ENCODE peak calls at places on chromosomes 2 and 18, in five cellular contexts. F, Q, K, M and O are unnamed samples.

GRCh38 chr2:149330127-149331022 is at the start of gene LYPD6:
- DNase-seq in F (peak), Q (peak), K (peak), M (peak), O (no peak)

GRCh38 chr2:26471766-26472706 is 5.9 kb downstream of the OTOF start:
- DNase-seq in F (peak), Q (no peak), K (no peak), M (no peak), O (peak)

GRCh38 chr18:46152436-46152807 is 48.2 kb downstream of the HAUS1 start:
- DNase-seq in F (no peak), Q (peak), K (no peak), M (no peak), O (no peak)

GRCh38 chr2:118969734-118970395 is 27.9 kb downstream of the MARCO start:
- DNase-seq in F (no peak), Q (no peak), K (no peak), M (no peak), O (no peak)

GRCh38 chr2:189751080-189751658 is 11.4 kb downstream of the OSGEPL1 start:
- DNase-seq in F (peak), Q (peak), K (peak), M (peak), O (peak)

GRCh38 chr2:101546376-101547058 is 71.6 kb upstream of the RFX8 start:
- DNase-seq in F (no peak), Q (peak), K (no peak), M (no peak), O (no peak)

GRCh38 chr2:185050804-185051203 is 452.5 kb downstream of the ZNF804A start:
- DNase-seq in F (no peak), Q (no peak), K (no peak), M (no peak), O (no peak)

GRCh38 chr2:20232837-20233207 is 7.9 kb upstream of the SDC1 start:
- DNase-seq in F (no peak), Q (no peak), K (no peak), M (peak), O (no peak)

GRCh38 chr2:237864940-237865622 is 5.7 kb downstream of the RAMP1 start:
- DNase-seq in F (no peak), Q (peak), K (no peak), M (peak), O (no peak)

GRCh38 chr2:60947056-60947455 is 65.7 kb downstream of the REL start:
- DNase-seq in F (no peak), Q (no peak), K (no peak), M (no peak), O (no peak)

GRCh38 chr2:39851691-39852110 is 72.6 kb upstream of the THUMPD2 start:
- DNase-seq in F (no peak), Q (peak), K (no peak), M (no peak), O (no peak)

GRCh38 chr2:199659207-199659606 is 191.8 kb downstream of the FTCDNL1 start:
- DNase-seq in F (no peak), Q (peak), K (no peak), M (peak), O (peak)

GRCh38 chr2:33104052-33104623 is 157.4 kb downstream of the LTBP1 start:
- DNase-seq in F (no peak), Q (peak), K (no peak), M (no peak), O (no peak)

GRCh38 chr2:9249036-9249800 is 42.6 kb downstream of the ASAP2 start:
- DNase-seq in F (no peak), Q (peak), K (no peak), M (no peak), O (no peak)

GRCh38 chr18:76494541-76495403 is at the start of gene ZNF516:
- DNase-seq in F (peak), Q (peak), K (peak), M (no peak), O (no peak)

GRCh38 chr2:136008205-136008865 is 22.9 kb upstream of the DARS1 start:
- DNase-seq in F (no peak), Q (no peak), K (no peak), M (no peak), O (no peak)

GRCh38 chr2:78417355-78417754 is 608.1 kb upstream of the REG3G start:
- DNase-seq in F (no peak), Q (no peak), K (peak), M (no peak), O (no peak)

GRCh38 chr2:73983322-73984202 is 1.1 kb upstream of the TET3 start:
- DNase-seq in F (peak), Q (no peak), K (peak), M (peak), O (no peak)

GRCh38 chr2:120863661-120864320 is 128.1 kb downstream of the GLI2 start:
- DNase-seq in F (peak), Q (peak), K (no peak), M (no peak), O (peak)

GRCh38 chr18:2087877-2088673 is 483.2 kb downstream of the METTL4 start:
- DNase-seq in F (no peak), Q (no peak), K (no peak), M (no peak), O (no peak)

GRCh38 chr2:213202006-213202405 is 50.6 kb upstream of the IKZF2 start:
- DNase-seq in F (no peak), Q (no peak), K (no peak), M (no peak), O (no peak)

GRCh38 chr18:2494921-2495320 is 76.4 kb downstream of the METTL4 start:
- DNase-seq in F (no peak), Q (peak), K (no peak), M (no peak), O (no peak)

GRCh38 chr18:51235011-51235789 is 37.7 kb upstream of the MEX3C start:
- DNase-seq in F (peak), Q (no peak), K (no peak), M (no peak), O (no peak)

GRCh38 chr2:39469807-39470206 is 32.7 kb upstream of the MAP4K3 start:
- DNase-seq in F (no peak), Q (peak), K (peak), M (no peak), O (no peak)

GRCh38 chr2:9538000-9538507 is 17.6 kb downstream of the ADAM17 start:
- DNase-seq in F (peak), Q (peak), K (no peak), M (no peak), O (no peak)

GRCh38 chr2:236813806-236814205 is 244.2 kb downstream of the ACKR3 start:
- DNase-seq in F (no peak), Q (no peak), K (no peak), M (no peak), O (no peak)

GRCh38 chr2:111975819-111976218 is 77.4 kb downstream of the MERTK start:
- DNase-seq in F (no peak), Q (no peak), K (no peak), M (no peak), O (no peak)

GRCh38 chr2:235105821-235106359 is 154.1 kb downstream of the SH3BP4 start:
- DNase-seq in F (no peak), Q (no peak), K (peak), M (no peak), O (no peak)

GRCh38 chr18:32754508-32755263 is 18.1 kb downstream of the KLHL14 start:
- DNase-seq in F (no peak), Q (no peak), K (no peak), M (no peak), O (no peak)

GRCh38 chr2:45851576-45852304 is 200.3 kb downstream of the PRKCE start:
- DNase-seq in F (peak), Q (peak), K (no peak), M (no peak), O (no peak)

GRCh38 chr2:235843591-235844395 is 324.4 kb downstream of the GBX2 start:
- DNase-seq in F (no peak), Q (no peak), K (no peak), M (no peak), O (no peak)

GRCh38 chr2:122174061-122174460 is 418.6 kb downstream of the TSN start:
- DNase-seq in F (no peak), Q (no peak), K (no peak), M (no peak), O (no peak)

GRCh38 chr2:232292395-232293154 is 86.0 kb upstream of the ALPP start:
- DNase-seq in F (peak), Q (peak), K (peak), M (peak), O (peak)

GRCh38 chr2:69089244-69089643 is 76.3 kb downstream of the ANTXR1 start:
- DNase-seq in F (no peak), Q (peak), K (no peak), M (no peak), O (no peak)

GRCh38 chr2:68870215-68870614 is 982 bp downstream of the BMP10 start:
- DNase-seq in F (no peak), Q (peak), K (no peak), M (no peak), O (no peak)

GRCh38 chr2:241577413-241578122 is 19.0 kb downstream of the BOK start:
- DNase-seq in F (no peak), Q (peak), K (no peak), M (no peak), O (no peak)

GRCh38 chr2:12679550-12680072 is 37.1 kb upstream of the TRIB2 start:
- DNase-seq in F (no peak), Q (no peak), K (no peak), M (no peak), O (no peak)
- TF ChIP-seq MAFK in F (no peak), Q (no peak), K (no peak), M (no peak), O (no peak)

GRCh38 chr2:129248183-129248582 is 731.3 kb upstream of the RAB6C start:
- DNase-seq in F (no peak), Q (no peak), K (no peak), M (no peak), O (no peak)
- TF ChIP-seq MAFK in F (no peak), Q (no peak), K (no peak), M (no peak), O (no peak)

GRCh38 chr2:217625475-217626245 is 377.1 kb downstream of the TNS1 start:
- DNase-seq in F (no peak), Q (peak), K (no peak), M (no peak), O (no peak)

GRCh38 chr2:217623513-217623912 is 379.3 kb downstream of the TNS1 start:
- DNase-seq in F (no peak), Q (no peak), K (no peak), M (no peak), O (no peak)

GRCh38 chr2:217621391-217621801 is 381.4 kb downstream of the TNS1 start:
- DNase-seq in F (no peak), Q (peak), K (no peak), M (no peak), O (no peak)

GRCh38 chr2:217622664-217623063 is 380.1 kb downstream of the TNS1 start:
- DNase-seq in F (no peak), Q (peak), K (no peak), M (no peak), O (no peak)

GRCh38 chr2:217622205-217622621 is 380.6 kb downstream of the TNS1 start:
- DNase-seq in F (no peak), Q (peak), K (peak), M (no peak), O (no peak)
- TF ChIP-seq MAFK in F (no peak), Q (no peak), K (no peak), M (no peak), O (no peak)

DNA sequence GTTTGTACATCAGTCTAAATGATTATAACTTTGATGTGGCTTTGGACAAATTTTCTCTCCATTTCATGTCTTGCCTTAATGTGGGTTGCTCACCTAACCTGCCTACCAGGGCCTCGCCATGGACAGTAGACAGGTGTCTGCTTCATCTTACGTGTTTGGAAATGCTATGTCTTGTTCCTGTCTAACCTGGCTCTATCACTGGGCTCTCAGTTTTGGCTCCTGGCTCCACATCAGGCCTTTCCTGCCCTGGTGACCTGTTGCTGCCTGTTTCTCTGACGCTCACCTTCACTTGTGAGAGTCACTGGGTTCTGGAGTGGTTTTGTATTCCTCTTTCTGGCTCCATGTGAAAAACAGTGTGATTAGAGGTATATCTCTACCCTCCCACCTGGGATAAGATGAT is 65.9 kb downstream of the PHLPP1 start:
- DNase-seq in F (no peak), Q (no peak), K (no peak), M (no peak), O (no peak)
- TF ChIP-seq MAFK in F (no peak), Q (no peak), K (no peak), M (no peak), O (no peak)

GRCh38 chr2:170929686-170930050 is 615 bp downstream of the GORASP2 start:
- DNase-seq in F (peak), Q (peak), K (peak), M (peak), O (peak)
- TF ChIP-seq MAFK in F (no peak), Q (no peak), K (no peak), M (no peak), O (peak)

GRCh38 chr18:79852561-79853302 is 55.0 kb downstream of the KCNG2 start:
- DNase-seq in F (no peak), Q (no peak), K (peak), M (peak), O (no peak)
- TF ChIP-seq MAFK in F (no peak), Q (no peak), K (no peak), M (no peak), O (no peak)

GRCh38 chr2:203659650-203660049 is 46.8 kb upstream of the CD28 start:
- DNase-seq in F (no peak), Q (no peak), K (no peak), M (no peak), O (no peak)
- TF ChIP-seq MAFK in F (no peak), Q (no peak), K (no peak), M (no peak), O (no peak)

DNA sequence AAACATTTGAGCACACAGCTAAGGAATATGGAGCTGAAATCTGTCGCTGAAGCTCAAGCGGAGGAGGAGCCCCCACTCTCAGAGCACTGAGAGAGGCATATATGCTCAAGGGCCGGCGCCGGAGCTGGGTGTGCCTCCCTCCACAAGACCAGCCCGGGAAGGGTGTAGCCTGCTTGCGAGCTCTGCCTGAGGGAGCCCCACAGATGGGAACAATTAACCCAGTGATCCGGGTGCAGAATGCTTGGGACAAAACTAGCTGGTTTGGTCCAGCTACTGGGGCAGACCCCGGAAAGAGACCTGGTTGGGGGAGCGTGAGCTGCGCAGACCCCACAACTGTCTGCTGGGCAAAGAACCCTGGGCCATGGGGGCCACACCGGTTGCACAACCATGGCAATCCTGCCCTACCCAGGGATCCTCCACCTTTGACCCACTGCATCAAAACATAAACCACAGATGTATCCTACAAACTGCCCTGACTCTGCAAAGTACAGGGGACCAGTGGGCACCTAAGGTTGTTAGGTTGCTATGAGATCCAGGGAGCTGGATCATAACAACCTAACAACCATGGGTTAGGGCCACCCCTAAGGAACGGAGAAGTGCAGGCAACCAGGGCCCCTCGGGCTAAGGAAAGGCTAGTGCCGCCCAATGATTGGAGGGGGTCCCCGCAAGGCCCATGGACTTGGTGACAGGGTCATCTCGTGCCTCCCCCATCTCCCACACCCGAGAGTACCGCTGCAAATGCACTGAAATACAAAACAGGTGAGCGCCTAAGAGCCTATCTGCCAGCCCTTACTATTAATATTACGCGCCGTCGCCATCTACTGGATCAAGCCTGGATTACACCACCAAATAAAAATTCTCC is 53.4 kb upstream of the SCN1A start:
- DNase-seq in F (peak), Q (peak), K (peak), M (peak), O (peak)
- TF ChIP-seq MAFK in F (no peak), Q (no peak), K (no peak), M (no peak), O (no peak)

DNA sequence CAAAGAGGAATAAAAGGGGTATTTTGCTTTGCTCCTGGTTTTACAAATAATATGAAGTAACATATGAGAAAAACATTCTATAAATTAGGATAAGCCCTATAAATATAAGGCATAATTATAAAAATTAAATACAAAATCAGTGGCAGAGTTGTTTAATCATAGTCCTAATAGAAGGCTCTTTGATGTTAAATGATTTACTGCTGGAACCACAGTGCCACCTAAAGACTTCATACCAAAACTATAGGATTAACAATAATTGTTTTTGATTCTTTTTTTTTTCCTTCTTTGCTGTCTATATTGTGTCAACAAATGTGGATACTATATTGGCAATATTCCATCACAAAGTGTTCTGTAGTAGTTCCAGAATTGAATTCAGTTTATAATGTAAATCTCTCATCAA is 837.7 kb upstream of the SLC39A10 start:
- DNase-seq in F (no peak), Q (no peak), K (no peak), M (no peak), O (no peak)
- TF ChIP-seq MAFK in F (no peak), Q (no peak), K (no peak), M (no peak), O (no peak)

DNA sequence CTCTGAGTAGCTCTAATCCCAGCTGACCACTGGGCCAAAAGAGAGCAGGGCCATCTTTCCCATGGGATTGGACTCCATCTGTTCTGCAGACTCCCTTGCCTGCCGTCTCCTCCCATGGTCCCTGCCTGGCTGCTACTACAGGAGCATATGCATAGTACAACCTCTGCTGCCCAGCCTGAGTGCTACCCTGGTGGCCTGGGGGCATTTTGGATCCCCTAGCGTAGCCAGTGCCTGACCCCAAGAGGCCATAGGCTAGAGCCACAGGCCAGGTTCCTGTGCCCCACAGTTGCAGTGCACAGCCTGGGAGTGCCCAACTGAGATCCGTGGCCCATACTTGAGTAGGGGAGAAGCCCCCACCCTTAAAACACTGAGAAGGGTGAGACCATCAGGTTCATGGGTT is 280.3 kb downstream of the CCDC85A start:
- DNase-seq in F (no peak), Q (no peak), K (no peak), M (no peak), O (no peak)
- TF ChIP-seq MAFK in F (no peak), Q (no peak), K (no peak), M (no peak), O (no peak)